ENCODE peak calls at places on chromosome 7, in four cellular contexts. H is IMR-90, O is tibial artery, W is testis. R is an unnamed sample.
A peak's percentile ranks its signal among the peaks of the same experiment; 100 is the strongest.

GRCh38 chr7:51123322-51124021 is 193.1 kb downstream of the COBL start:
- DNase-seq in H (peak; percentile 79), O (no peak), W (no peak), R (no peak)

GRCh38 chr7:133822816-133823552 is 304.2 kb upstream of the LRGUK start:
- DNase-seq in H (no peak), O (no peak), W (peak; percentile 42), R (no peak)

GRCh38 chr7:21753071-21753470 is 192.6 kb downstream of the CDCA7L start:
- DNase-seq in H (no peak), O (no peak), W (no peak), R (no peak)

GRCh38 chr7:137768371-137768770 is 78.4 kb downstream of the DGKI start:
- DNase-seq in H (no peak), O (no peak), W (no peak), R (no peak)

GRCh38 chr7:50479743-50480517 is 29.8 kb upstream of the FIGNL1 start:
- DNase-seq in H (no peak), O (no peak), W (no peak), R (no peak)

GRCh38 chr7:33420311-33420710 is 290.9 kb downstream of the BBS9 start:
- DNase-seq in H (no peak), O (no peak), W (no peak), R (no peak)

GRCh38 chr7:69598487-69599148 is 343 bp downstream of the AUTS2 start:
- DNase-seq in H (no peak), O (no peak), W (peak; percentile 51), R (no peak)

GRCh38 chr7:2632717-2633537 is 1.1 kb downstream of the TTYH3 start:
- DNase-seq in H (peak; percentile 69), O (peak; percentile 90), W (peak; percentile 56), R (peak; percentile 83)

GRCh38 chr7:27873006-27873295 is 133.0 kb downstream of the TAX1BP1 start:
- DNase-seq in H (no peak), O (no peak), W (no peak), R (no peak)
- H3K4me3 ChIP-seq in H (no peak overlapping the region), O (no peak overlapping the region), W (no peak overlapping the region), R (no peak overlapping the region)

GRCh38 chr7:23474098-23474828 is 4.0 kb upstream of the IGF2BP3 start:
- DNase-seq in H (peak; percentile 95), O (peak; percentile 68), W (peak; percentile 82), R (no peak)

GRCh38 chr7:23472974-23473847 is 2.9 kb upstream of the IGF2BP3 start:
- DNase-seq in H (no peak), O (no peak), W (no peak), R (no peak)

GRCh38 chr7:23474829-23475578 is 4.7 kb upstream of the IGF2BP3 start:
- DNase-seq in H (no peak), O (no peak), W (no peak), R (no peak)

GRCh38 chr7:23472556-23472955 is 2.3 kb upstream of the IGF2BP3 start:
- DNase-seq in H (no peak), O (no peak), W (no peak), R (no peak)

GRCh38 chr7:23473848-23474097 is 3.5 kb upstream of the IGF2BP3 start:
- DNase-seq in H (no peak), O (no peak), W (no peak), R (no peak)
- H3K4me3 ChIP-seq in H (peak overlapping the region; percentile 83), O (peak overlapping the region; percentile 5), W (peak overlapping the region; percentile 47), R (peak overlapping the region; percentile 40)

DNA sequence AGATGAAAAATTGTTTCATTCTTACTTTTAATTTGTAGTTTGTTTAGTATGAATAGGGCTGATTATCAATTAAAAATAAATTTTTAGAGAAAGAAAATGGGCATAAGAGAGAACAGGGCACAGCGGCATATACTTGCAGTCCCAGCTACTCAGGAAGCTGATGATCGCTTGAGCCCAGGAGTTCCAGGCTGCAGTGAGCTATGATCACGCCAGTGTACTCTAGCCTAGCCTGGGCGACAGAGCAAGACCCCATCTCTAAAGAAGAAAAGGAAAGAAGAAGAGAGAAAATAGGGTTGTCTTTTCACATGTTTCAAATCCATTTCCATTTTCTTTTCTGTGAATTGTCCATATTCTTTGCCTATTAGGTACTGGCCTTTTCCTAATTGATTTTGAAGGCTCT is 8.0 kb downstream of the SMURF1 start:
- DNase-seq in H (no peak), O (no peak), W (no peak), R (no peak)
- H3K4me3 ChIP-seq in H (no peak overlapping the region), O (no peak overlapping the region), W (no peak overlapping the region), R (no peak overlapping the region)

DNA sequence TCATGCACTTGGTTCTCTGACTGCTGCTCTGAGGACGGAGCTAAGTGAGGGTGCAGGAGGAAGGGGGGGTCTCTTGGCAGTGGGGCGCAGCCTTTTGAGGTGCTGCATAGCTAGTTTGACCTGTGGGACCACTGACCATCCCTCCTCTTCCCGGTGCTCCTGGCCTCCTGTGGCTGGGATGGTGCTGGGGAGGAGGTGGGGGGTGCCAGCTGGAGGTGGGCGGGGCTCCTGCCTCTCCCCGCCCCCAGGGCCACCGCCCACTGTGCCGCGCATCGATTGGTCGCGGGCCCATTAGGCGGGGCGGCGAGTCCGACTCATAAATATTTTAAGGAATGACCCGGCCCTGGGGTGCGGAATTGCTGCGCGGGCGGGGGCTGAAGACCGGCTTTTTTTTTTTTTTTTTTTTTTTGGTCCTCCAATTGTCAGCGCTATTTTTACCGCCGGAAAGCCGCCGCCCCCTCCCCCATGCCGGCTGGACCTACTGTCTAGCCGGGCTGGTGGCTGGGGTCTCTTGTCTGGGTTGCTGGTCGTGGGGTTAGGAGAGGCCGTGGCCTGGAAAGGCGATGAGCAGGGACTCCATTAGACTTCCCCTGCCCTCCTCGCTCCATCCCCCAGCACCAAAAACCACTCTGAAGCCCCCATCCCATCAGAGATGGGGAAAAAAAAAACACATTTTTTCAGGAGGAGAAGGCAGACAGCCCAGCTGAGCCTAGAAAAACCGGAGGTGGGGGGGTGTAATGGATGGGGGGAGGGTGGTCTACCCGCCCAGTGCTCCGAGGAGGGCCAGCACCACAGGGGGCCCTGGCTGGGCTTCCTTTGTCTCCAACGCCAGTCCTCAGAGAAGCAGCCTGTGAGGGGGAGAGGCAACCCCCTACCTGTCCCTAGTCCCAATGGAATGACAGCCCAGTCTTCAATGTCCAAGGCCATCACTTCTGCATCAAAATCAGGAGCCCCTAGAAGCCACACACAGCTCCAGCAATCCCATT is 6.4 kb downstream of the SH2B2 start:
- DNase-seq in H (no peak), O (no peak), W (no peak), R (no peak)
- H3K4me3 ChIP-seq in H (no peak overlapping the region), O (no peak overlapping the region), W (no peak overlapping the region), R (no peak overlapping the region)

DNA sequence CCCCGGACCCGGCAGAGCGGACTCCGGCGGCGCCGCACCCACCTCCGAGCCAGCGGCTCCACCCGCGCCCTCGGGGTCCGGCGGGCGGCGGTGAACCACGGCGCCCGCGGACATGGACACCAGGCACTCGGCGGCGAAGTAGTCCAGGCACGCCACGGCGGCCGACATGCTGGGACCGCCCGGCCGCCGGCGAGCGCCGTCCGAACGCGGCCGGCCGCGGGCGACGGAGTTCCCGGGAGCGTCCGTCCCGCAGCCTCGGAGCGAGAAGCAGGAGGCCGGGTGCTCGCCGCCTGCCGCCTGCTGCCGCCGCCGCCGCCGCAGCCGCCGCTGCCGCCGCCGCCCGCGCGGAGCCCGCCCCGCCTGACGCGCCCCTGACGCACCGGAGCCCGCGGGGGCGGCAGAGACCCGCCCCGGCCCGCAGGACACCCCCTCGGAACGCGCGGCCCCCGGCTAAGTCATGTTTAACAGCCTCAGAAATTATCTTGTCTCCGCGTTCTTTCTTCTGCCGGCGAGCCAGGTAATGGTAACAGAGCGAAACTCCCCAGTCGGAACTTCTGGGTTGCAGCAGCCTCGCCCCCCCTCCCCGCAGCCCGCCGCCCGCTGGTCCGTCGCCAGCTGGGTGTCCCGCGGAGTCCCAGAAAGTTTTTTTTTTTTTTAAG is at the start of gene KLF14:
- DNase-seq in H (no peak), O (no peak), W (peak; percentile 51), R (peak; percentile 66)
- H3K4me3 ChIP-seq in H (peak within 1 kb of the TSS; percentile 91), O (peak within 1 kb of the TSS; percentile 42), W (peak within 1 kb of the TSS; percentile 68), R (peak within 1 kb of the TSS; percentile 66)

GRCh38 chr7:107860241-107860961 is 30.6 kb upstream of the DLD start:
- DNase-seq in H (no peak), O (no peak), W (no peak), R (no peak)
- H3K4me3 ChIP-seq in H (no peak overlapping the region), O (no peak overlapping the region), W (no peak overlapping the region), R (no peak overlapping the region)

GRCh38 chr7:150520145-150520544 is 5.5 kb downstream of the GIMAP7 start:
- DNase-seq in H (no peak), O (no peak), W (no peak), R (no peak)

GRCh38 chr7:150515752-150516151 is 1.1 kb downstream of the GIMAP7 start:
- DNase-seq in H (no peak), O (no peak), W (no peak), R (no peak)

GRCh38 chr7:150515248-150515647 is 576 bp downstream of the GIMAP7 start:
- DNase-seq in H (no peak), O (no peak), W (no peak), R (no peak)

GRCh38 chr7:150516956-150517355 is 2.3 kb downstream of the GIMAP7 start:
- DNase-seq in H (no peak), O (no peak), W (no peak), R (no peak)

GRCh38 chr7:150519310-150519709 is 4.6 kb downstream of the GIMAP7 start:
- DNase-seq in H (no peak), O (no peak), W (no peak), R (no peak)
- H3K4me3 ChIP-seq in H (no peak overlapping the region), O (no peak overlapping the region), W (no peak overlapping the region), R (no peak overlapping the region)

DNA sequence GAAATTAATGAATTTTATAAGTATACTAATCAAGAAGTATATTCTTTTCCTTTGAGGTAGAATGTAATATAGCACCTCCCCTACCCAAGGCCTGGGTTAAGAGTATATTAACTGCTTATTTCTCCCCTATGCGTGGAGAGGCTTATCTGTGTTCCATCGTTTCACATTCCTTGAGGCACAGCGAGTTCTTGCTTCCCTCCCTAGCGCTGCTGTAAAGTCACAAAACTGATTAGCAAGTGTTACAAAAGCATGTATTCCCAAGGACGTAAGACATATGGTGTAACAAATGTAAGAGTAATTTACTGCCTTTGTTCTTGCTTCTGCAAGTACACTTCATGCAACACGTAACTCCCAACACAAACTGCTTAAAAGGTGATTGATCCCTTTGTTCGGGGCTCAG is 1.2 kb upstream of the CYP51A1 start:
- DNase-seq in H (no peak), O (no peak), W (peak; percentile 78), R (no peak)
- H3K4me3 ChIP-seq in H (no peak overlapping the region), O (peak overlapping the region; percentile 84), W (peak overlapping the region; percentile 94), R (peak overlapping the region; percentile 98)

R was measured in suprapubic skin.